ENCODE peak calls at places on chromosomes 2 and 18, in eight cellular contexts. N, D, G, Y, Z, P, V and M are unnamed samples.

GRCh38 chr18:26928669-26929313 is 63.3 kb upstream of the AQP4 start:
- DNase-seq in D (no peak), N (no peak), V (no peak), Y (no peak), G (no peak), Z (no peak), P (no peak), M (no peak)

GRCh38 chr18:8389391-8390340 is 219.6 kb upstream of the RAB12 start:
- DNase-seq in G (peak), V (peak), Y (peak), D (peak), P (peak), Z (no peak), N (peak), M (peak)

GRCh38 chr2:189341077-189341476 is 100.2 kb upstream of the WDR75 start:
- DNase-seq in V (no peak), G (no peak), P (no peak), Y (no peak), D (no peak), Z (no peak), N (no peak), M (no peak)

GRCh38 chr2:85199692-85200091 is 66.5 kb downstream of the TCF7L1 start:
- DNase-seq in Y (no peak), P (no peak), N (no peak), D (no peak), V (no peak), G (no peak), Z (no peak), M (no peak)

GRCh38 chr18:78406743-78407455 is 572.7 kb upstream of the SALL3 start:
- DNase-seq in D (no peak), G (no peak), Y (no peak), V (no peak), N (no peak), Z (no peak), P (no peak), M (peak)

GRCh38 chr2:176682278-176682677 is 413.0 kb downstream of the MTX2 start:
- DNase-seq in Z (no peak), N (no peak), D (no peak), Y (no peak), P (no peak), V (no peak), G (no peak), M (no peak)

GRCh38 chr2:18171191-18172139 is 293.0 kb downstream of the KCNS3 start:
- DNase-seq in Z (no peak), G (no peak), N (peak), P (no peak), V (no peak), D (no peak), Y (no peak), M (peak)

GRCh38 chr2:67662222-67662621 is 265.1 kb downstream of the ETAA1 start:
- DNase-seq in D (no peak), G (no peak), V (no peak), P (no peak), Z (no peak), Y (no peak), N (no peak), M (no peak)

DNA sequence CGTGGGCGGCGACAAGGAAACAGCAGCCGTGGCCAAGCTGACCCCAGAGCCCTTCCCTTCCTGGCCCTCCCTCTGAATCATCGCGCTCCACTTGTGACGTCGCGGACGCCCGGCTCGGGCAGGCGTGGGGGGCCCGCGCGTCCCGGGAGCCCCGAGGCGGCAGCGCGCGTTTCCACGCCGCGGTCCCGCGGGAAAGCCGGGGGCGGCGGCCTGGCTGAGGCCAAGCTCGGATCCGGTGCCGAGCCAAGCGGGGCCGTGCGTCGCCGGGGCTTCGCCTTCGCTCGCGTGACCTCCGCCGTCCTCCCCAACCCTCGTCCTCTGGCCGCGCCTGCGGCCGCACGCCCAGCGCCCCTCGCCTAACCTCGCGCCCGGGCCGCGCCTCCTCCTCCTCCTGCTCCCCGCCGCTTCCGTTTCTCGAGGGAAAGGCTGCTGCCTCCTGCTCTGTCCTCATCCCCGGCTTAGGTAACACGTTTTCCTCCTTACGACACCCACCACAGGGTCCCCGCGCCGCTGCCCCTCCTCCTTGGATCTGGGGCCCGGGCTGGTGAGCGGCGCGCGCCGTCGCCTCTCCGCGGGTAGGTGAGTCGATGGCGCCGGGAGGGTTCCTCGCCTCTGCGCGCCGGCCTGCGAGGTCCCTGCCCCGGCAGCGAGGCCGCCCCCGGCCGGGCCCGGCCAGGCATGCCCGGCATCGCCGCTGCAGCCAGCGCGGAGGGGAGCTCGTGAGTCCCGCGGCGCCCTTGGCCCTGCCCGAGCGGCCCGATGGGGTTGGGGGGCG is at the start of gene INPP1:
- DNase-seq in N (peak), Z (no peak), D (peak), G (no peak), P (peak), Y (no peak), V (no peak), M (peak)
- TF ChIP-seq POLR2A in N (peak), Z (peak), D (peak), G (no peak), P (peak), Y (no peak), V (no peak), M (peak)

GRCh38 chr18:57744211-57744694 is 58.9 kb downstream of the ATP8B1 start:
- DNase-seq in Y (no peak), G (no peak), Z (no peak), P (no peak), N (no peak), D (no peak), V (no peak), M (no peak)
- TF ChIP-seq EP300 in Y (no peak), G (no peak), Z (no peak), P (no peak), N (no peak), D (no peak), V (no peak), M (no peak)

DNA sequence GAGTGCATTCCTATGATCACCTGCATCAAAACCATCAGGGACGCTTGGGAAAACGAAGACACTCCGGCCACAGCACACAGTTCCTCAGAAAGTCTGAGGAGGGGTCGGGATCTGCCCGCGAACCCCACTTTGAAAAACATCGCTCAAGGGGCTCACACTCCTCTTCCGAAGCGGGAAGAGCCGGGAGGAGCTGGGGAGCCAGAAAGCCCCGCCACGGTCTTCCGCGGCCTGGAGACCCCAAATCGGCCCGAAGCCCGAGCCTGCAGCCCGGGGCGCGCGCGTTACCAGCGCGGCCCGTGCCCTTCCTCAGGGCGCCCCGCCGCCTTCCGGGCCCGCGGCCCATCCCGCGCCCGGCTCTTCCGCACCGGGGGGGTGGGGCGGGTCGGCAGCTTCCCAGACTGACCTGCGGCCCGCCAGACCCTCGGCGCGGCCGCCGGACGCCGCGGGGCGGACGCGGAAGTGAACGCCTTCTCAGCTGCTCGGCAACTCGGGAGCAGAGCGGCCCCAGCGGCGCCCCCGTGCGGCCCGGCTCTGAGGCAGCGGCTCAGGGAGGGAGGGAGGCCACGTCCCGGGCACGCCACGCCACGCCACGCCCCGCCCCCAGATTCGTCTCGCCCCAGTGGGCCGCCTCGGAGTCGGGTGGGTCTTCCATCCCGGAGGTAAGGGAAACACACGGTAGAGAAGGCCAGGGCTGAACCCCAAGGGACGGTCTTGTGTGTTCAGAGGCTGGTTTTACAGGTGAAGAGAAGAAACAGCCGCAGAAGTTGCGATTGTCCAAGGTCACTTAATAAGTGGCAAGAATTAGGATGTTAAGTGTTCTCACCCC is at the start of gene KCTD18:
- DNase-seq in N (peak), Y (peak), P (peak), G (peak), V (peak), D (peak), Z (peak), M (peak)
- TF ChIP-seq POLR2A in N (peak), Y (peak), P (peak), G (peak), V (peak), D (peak), Z (peak), M (peak)

GRCh38 chr2:24490674-24491625 is at the start of gene NCOA1:
- DNase-seq in P (peak), N (peak), G (peak), Y (peak), V (peak), D (peak), Z (no peak), M (peak)

GRCh38 chr2:24491626-24492282 is 700 bp downstream of the NCOA1 start:
- DNase-seq in Y (peak), D (peak), V (no peak), N (peak), P (peak), G (no peak), Z (no peak), M (peak)

GRCh38 chr2:24493713-24494112 is 2.7 kb downstream of the NCOA1 start:
- DNase-seq in P (no peak), Z (no peak), V (no peak), N (no peak), G (no peak), D (no peak), Y (no peak), M (no peak)

GRCh38 chr2:24494415-24494814 is 3.4 kb downstream of the NCOA1 start:
- DNase-seq in G (no peak), Y (no peak), V (no peak), N (no peak), P (no peak), Z (no peak), D (no peak), M (no peak)

DNA sequence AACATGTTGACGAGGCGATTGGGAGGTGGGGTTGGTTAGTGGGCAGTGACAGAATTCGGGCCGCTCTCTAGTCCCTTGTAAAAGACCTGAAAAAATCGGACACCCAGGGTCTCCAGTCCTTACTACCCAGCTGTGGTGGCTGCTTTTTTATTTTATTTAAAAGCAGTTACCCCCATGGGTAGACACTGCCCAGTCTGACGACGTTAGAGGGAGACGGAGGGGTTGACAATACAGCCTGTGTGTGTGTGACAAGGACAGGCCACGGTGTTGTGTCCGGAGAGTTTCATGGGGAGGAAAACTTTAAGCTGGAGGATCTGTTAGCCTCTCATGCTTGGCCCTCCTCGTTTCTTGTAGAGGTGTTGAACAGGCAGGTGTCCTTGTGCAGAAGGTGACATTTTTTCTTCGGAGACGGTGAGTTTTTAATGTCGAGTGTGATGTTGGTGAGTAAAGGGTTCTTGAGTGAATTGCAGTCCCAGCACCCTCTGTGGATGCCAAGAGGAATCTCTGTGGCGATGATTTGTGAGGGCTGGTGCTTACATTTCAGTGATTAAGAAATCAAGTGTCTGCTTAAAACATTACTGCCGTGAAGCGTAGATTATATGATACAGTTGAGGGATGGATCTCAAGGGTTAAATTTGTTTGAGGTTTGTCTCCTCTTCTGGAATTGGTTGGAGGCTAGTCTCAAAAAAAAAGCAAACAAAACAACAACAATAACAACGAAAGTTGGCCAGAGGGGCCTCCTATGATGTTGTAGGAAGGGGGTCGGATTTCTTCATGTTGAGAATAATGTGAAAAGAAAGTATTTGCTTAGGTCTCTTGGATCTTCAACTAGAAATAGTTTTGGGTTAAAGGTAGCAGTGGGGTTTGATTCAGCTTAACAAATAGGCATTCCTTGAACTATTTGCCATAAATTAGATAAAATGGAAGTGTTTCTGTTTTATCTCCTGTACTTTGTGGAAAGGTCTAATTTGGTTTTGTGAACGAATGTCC is 1.5 kb downstream of the NCOA1 start:
- DNase-seq in N (peak), V (no peak), Y (no peak), Z (no peak), P (no peak), G (no peak), D (no peak), M (peak)
- TF ChIP-seq EP300 in N (no peak), V (no peak), Y (no peak), Z (no peak), P (no peak), G (no peak), D (no peak), M (no peak)

DNA sequence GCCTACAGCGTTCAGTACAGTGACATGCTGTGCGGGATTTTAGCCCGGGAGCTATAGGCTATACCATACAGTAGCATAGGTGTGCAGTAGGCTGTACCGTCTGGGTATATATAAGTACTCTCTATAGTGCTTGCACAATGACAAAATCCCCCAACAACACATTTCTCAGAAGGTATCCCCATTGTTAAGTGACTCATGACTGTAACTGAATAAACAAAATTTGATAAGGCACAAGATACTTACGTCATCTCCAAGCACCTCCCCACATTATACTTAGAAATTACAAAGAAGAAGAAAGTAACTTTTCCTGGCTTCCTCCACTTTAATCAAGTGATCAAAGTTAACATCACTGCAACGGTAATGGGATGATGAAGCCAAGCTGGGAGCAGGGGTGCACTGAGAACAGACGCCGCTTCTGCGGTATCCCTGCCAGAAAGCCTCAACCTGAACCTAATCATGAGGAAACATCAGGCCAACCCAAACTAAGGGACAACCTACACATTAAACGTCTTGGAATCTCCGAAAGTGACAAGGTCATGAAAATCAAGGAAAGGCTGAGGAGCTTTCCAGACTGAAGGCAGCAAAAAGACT is 9.6 kb downstream of the TNS1 start:
- DNase-seq in P (no peak), D (no peak), N (no peak), V (no peak), Z (no peak), Y (no peak), G (no peak), M (no peak)
- TF ChIP-seq POLR2A in P (no peak), D (no peak), N (no peak), V (no peak), Z (no peak), Y (no peak), G (no peak), M (no peak)

GRCh38 chr18:37783771-37784170 is 218.2 kb upstream of the CELF4 start:
- DNase-seq in G (no peak), N (no peak), P (no peak), D (no peak), Y (no peak), Z (no peak), V (no peak), M (no peak)

GRCh38 chr18:37779220-37779619 is 213.6 kb upstream of the CELF4 start:
- DNase-seq in N (no peak), D (no peak), P (no peak), G (no peak), Z (no peak), V (no peak), Y (no peak), M (no peak)

GRCh38 chr18:37778417-37779165 is 213.0 kb upstream of the CELF4 start:
- DNase-seq in D (peak), P (peak), Y (peak), G (peak), N (peak), Z (no peak), V (peak), M (peak)
- TF ChIP-seq EP300 in D (no peak), P (no peak), Y (no peak), G (no peak), N (no peak), Z (no peak), V (no peak), M (no peak)